ENCODE peak calls at places on chromosomes 2 and 18, in four cellular contexts. G is choroid plexus epithelial cell, P is HFF-Myc, Z is astrocyte of the cerebellum. I is an unnamed sample.

GRCh38 chr2:46065152-46065551 is 232.1 kb upstream of the EPAS1 start:
- DNase-seq in Z (no peak), P (no peak), G (peak), I (no peak)

GRCh38 chr2:127058656-127059252 is 48.2 kb downstream of the BIN1 start:
- DNase-seq in Z (no peak), P (no peak), G (no peak), I (no peak)

GRCh38 chr2:236621786-236622185 is 52.2 kb downstream of the ACKR3 start:
- DNase-seq in P (no peak), G (no peak), Z (no peak), I (no peak)

GRCh38 chr2:210460863-210461227 is 15.7 kb downstream of the LANCL1 start:
- DNase-seq in G (no peak), Z (no peak), P (no peak), I (no peak)

GRCh38 chr2:16664809-16665745 is 557 bp downstream of the CYRIA start:
- DNase-seq in P (no peak), G (no peak), Z (no peak), I (no peak)

GRCh38 chr2:239800785-239801184 is 224.4 kb downstream of the NDUFA10 start:
- DNase-seq in G (no peak), Z (no peak), P (no peak), I (no peak)

GRCh38 chr2:151302879-151303278 is 13.4 kb upstream of the NMI start:
- DNase-seq in G (peak), P (peak), Z (no peak), I (no peak)

GRCh38 chr2:153320892-153321291 is 157.7 kb downstream of the RPRM start:
- DNase-seq in Z (no peak), P (no peak), G (no peak), I (no peak)

GRCh38 chr2:88754585-88755305 is 63.3 kb downstream of the RPIA start:
- DNase-seq in P (no peak), G (no peak), Z (no peak), I (no peak)

GRCh38 chr18:26133652-26134051 is at the start of gene PSMA8:
- DNase-seq in Z (no peak), P (no peak), G (peak), I (no peak)

GRCh38 chr2:71898851-71899681 is 248.6 kb downstream of the CYP26B1 start:
- DNase-seq in P (no peak), G (no peak), Z (no peak), I (no peak)

GRCh38 chr2:176096243-176096985 is 3.2 kb upstream of the HOXD12 start:
- DNase-seq in Z (no peak), G (no peak), P (no peak), I (no peak)

GRCh38 chr2:95728878-95729511 is 137.2 kb downstream of the TRIM43 start:
- DNase-seq in G (peak), Z (peak), P (peak), I (peak)

GRCh38 chr18:29271496-29271895 is 1094.6 kb upstream of the CDH2 start:
- DNase-seq in Z (peak), G (peak), P (no peak), I (no peak)

GRCh38 chr2:182915369-182916326 is 49.2 kb upstream of the FRZB start:
- DNase-seq in G (peak), Z (peak), P (peak), I (peak)

GRCh38 chr2:73175663-73176204 is 26.6 kb upstream of the NOTO start:
- DNase-seq in Z (no peak), G (peak), P (no peak), I (no peak)

GRCh38 chr2:40448476-40449079 is 3.3 kb downstream of the SLC8A1 start:
- DNase-seq in G (peak), Z (no peak), P (peak), I (no peak)
- TF ChIP-seq CTCF in G (peak), Z (peak), P (peak), I (peak)

DNA sequence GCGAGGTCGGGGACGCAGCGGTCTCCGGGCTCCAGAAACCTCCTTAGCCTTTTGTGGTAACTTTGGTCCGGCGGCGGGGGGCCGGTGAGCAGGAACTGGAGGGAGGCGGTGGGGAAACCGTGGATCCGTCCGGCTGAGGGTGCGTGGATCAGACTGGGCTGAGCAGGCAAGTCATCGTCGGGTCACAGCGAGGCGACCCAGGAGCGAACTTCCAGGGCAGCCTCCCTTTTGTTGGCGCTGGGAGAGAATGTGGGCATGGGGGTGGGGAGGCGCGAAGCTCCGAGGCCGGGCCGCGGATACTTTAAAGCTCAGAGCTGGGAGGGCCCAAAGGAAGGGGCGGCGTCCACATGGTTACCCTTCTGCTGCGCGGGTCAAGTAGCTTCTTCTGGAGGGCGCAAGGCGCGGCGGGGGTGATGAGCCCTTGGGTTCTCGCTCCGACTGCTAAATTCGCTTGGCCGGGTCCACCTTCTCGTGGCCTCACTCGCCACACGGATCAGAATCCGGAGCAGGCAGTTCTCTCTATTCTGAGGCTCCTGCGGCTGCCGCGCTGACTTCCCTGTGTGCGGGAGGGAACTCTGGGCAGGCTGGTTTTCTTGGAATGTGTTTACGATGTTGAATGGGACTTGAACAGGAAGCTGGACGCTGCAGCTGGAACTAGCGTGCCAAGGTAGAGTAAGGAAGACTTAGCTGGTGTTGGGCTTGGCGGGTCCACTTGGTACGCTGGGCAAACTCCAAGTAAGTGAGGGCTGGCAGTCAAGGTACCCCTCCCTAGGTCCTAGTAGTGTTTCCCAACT is 969 bp downstream of the GULP1 start:
- DNase-seq in G (peak), P (peak), Z (peak), I (peak)
- TF ChIP-seq CTCF in G (no peak), P (no peak), Z (no peak), I (no peak)

GRCh38 chr2:135021618-135022017 is 25.6 kb downstream of the MAP3K19 start:
- DNase-seq in Z (no peak), P (no peak), G (no peak), I (no peak)

GRCh38 chr2:135023886-135024285 is 23.4 kb downstream of the MAP3K19 start:
- DNase-seq in Z (no peak), G (no peak), P (no peak), I (no peak)

DNA sequence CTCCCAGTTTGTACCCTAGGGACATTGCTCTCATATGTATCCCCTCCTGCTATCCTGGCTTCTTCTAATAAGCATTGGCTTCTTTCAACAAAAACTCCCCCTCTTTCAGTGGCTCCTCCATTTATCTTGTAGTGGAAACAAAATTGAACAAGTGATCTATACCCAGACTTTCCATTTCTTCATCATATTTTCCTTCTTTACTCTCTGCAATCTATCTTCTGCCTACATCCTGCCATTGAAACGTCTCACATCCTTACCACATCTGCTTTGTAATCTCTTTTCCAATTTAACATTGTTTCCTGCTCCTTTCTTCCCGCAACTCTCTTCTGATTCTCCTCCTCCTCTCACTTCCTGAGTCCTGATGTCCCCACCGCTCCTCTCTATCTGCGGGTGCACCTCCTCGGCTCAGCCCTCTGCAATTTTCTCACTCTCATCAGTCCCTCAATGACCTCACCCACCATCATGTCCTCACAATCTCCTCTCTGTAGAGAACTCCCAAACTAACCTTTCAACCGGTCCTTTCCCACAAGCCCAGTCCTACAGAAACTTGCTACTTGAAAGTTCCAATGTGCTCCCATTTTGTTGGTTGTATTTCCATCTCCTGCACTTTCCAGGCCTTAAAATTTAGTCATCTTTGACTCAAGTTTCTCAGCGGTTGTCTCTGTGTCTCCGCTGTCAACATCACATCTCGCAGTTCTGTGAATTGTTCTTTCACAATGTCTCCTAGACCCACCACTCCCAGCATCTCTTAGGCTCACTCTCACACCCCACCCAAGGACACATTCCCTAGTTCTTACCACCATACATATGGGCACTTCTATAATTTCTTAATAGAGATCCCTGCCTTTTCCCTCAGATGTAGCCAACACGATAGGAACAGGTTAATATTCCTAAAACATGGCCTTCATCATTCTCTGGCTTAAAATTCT is 24.0 kb downstream of the MAP3K19 start:
- DNase-seq in G (no peak), P (no peak), Z (no peak), I (no peak)
- TF ChIP-seq CTCF in G (no peak), P (no peak), Z (no peak), I (no peak)

GRCh38 chr2:213122730-213123129 is 28.7 kb downstream of the IKZF2 start:
- DNase-seq in Z (no peak), G (no peak), P (no peak), I (no peak)
- TF ChIP-seq CTCF in Z (no peak), G (no peak), P (no peak), I (no peak)

GRCh38 chr2:190080527-190081049 is 18.1 kb upstream of the MSTN start:
- DNase-seq in P (no peak), G (no peak), Z (no peak), I (no peak)

GRCh38 chr2:190090148-190090547 is 27.6 kb upstream of the MSTN start:
- DNase-seq in P (no peak), Z (no peak), G (no peak), I (no peak)

GRCh38 chr2:190088917-190089316 is 26.4 kb upstream of the MSTN start:
- DNase-seq in G (peak), Z (peak), P (peak), I (peak)

GRCh38 chr2:190079160-190079559 is 16.6 kb upstream of the MSTN start:
- DNase-seq in P (no peak), Z (no peak), G (no peak), I (no peak)

DNA sequence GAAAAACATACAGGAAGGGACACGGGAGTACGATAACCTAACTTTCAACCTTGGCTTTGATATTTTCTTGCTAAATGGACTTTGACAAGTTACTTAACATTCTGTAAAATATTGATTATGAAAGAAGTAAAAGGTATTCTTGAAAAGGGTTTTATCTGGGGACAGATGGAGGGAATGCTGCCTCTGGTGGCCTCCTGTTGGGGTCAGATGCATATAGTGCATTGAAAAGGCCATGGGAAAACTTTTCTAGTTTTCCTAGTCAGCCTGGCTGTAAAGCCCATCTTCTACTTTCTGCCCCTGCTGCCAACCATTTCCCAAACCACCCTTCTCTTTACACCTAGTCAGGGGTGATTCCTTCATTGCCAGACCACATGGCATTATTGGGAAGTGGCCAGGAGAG is 22.2 kb upstream of the MSTN start:
- DNase-seq in Z (no peak), P (no peak), G (no peak), I (no peak)
- TF ChIP-seq CTCF in Z (no peak), P (no peak), G (peak), I (no peak)

GRCh38 chr18:47930844-47931706 is 616 bp upstream of the SMAD2 start:
- DNase-seq in P (peak), Z (peak), G (peak), I (peak)

GRCh38 chr18:47932603-47933002 is 2.1 kb upstream of the SMAD2 start:
- DNase-seq in P (no peak), Z (no peak), G (no peak), I (no peak)

GRCh38 chr18:47932170-47932569 is 1.7 kb upstream of the SMAD2 start:
- DNase-seq in G (no peak), P (no peak), Z (no peak), I (no peak)

GRCh38 chr18:47930086-47930843 is at the start of gene SMAD2:
- DNase-seq in G (peak), Z (peak), P (peak), I (peak)

GRCh38 chr18:47931707-47932103 is 1.2 kb upstream of the SMAD2 start:
- DNase-seq in P (no peak), Z (no peak), G (peak), I (no peak)
- TF ChIP-seq CTCF in P (no peak), Z (no peak), G (peak), I (no peak)